ENCODE peak calls at places on chromosomes 1 and 21, in four cellular contexts. J is K562, O is GM12878, C is HepG2. G is an unnamed sample.

GRCh38 chr21:45590246-45590725 is 48.0 kb upstream of the SLC19A1 start:
- DNase-seq in J (peak; percentile 76), O (no peak), C (no peak), G (peak; percentile 76)

GRCh38 chr1:44606701-44607281 is 67.5 kb downstream of the TMEM53 start:
- DNase-seq in J (peak; percentile 49), O (no peak), C (no peak), G (no peak)

GRCh38 chr1:6389971-6390370 is 3.6 kb downstream of the ACOT7 start:
- DNase-seq in J (no peak), O (no peak), C (no peak), G (no peak)

GRCh38 chr1:31617917-31618746 is 643 bp downstream of the HCRTR1 start:
- DNase-seq in J (peak; percentile 65), O (no peak), C (peak; percentile 19), G (peak; percentile 82)

GRCh38 chr1:20037877-20038276 is 32.1 kb upstream of the PLA2G5 start:
- DNase-seq in J (no peak), O (peak; percentile 24), C (no peak), G (peak; percentile 10)

GRCh38 chr1:154749078-154749760 is 120.9 kb downstream of the KCNN3 start:
- DNase-seq in J (peak; percentile 38), O (peak; percentile 28), C (no peak), G (no peak)

GRCh38 chr1:33814166-33814565 is 49.7 kb upstream of the HMGB4 start:
- DNase-seq in J (no peak), O (no peak), C (no peak), G (no peak)

GRCh38 chr1:19735419-19736127 is 64.1 kb downstream of the TMCO4 start:
- DNase-seq in J (no peak), O (no peak), C (no peak), G (no peak)

GRCh38 chr1:18299441-18300338 is 181.0 kb upstream of the KLHDC7A start:
- DNase-seq in J (peak; percentile 47), O (no peak), C (peak; percentile 13), G (peak; percentile 52)

GRCh38 chr1:193110246-193110645 is 5.0 kb upstream of the GLRX2 start:
- DNase-seq in J (no peak), O (no peak), C (no peak), G (no peak)

GRCh38 chr1:215022723-215023122 is 59.8 kb upstream of the KCNK2 start:
- DNase-seq in J (no peak), O (no peak), C (no peak), G (no peak)

GRCh38 chr21:35275776-35276175 is 226.7 kb upstream of the RUNX1 start:
- DNase-seq in J (no peak), O (no peak), C (no peak), G (no peak)

GRCh38 chr1:89957063-89957462 is 37.8 kb upstream of the ZNF326 start:
- DNase-seq in J (peak; percentile 36), O (no peak), C (peak; percentile 39), G (no peak)

GRCh38 chr1:199983531-199983930 is 44.0 kb upstream of the NR5A2 start:
- DNase-seq in J (no peak), O (no peak), C (no peak), G (no peak)

GRCh38 chr21:24418671-24419070 is 1188.6 kb downstream of the MRPL39 start:
- DNase-seq in J (no peak), O (no peak), C (no peak), G (no peak)

GRCh38 chr1:209516771-209517471 is 66.6 kb upstream of the CAMK1G start:
- DNase-seq in J (peak; percentile 7), O (no peak), C (no peak), G (peak; percentile 48)

GRCh38 chr1:183230403-183230802 is 44.3 kb downstream of the LAMC2 start:
- DNase-seq in J (no peak), O (no peak), C (no peak), G (no peak)

GRCh38 chr1:2875677-2876531 is 74.4 kb upstream of the TTC34 start:
- DNase-seq in J (peak; percentile 20), O (no peak), C (no peak), G (peak; percentile 45)

GRCh38 chr1:170765712-170766330 is 101.9 kb downstream of the PRRX1 start:
- DNase-seq in J (no peak), O (no peak), C (no peak), G (no peak)

GRCh38 chr1:2326524-2326923 is 64.8 kb downstream of the MORN1 start:
- DNase-seq in J (no peak), O (no peak), C (no peak), G (no peak)

GRCh38 chr1:51331206-51332100 is 1.1 kb upstream of the TTC39A start:
- DNase-seq in J (peak; percentile 92), O (peak; percentile 13), C (peak; percentile 62), G (no peak)

GRCh38 chr1:185646202-185646683 is 87.9 kb upstream of the HMCN1 start:
- DNase-seq in J (no peak), O (no peak), C (peak; percentile 99), G (no peak)

GRCh38 chr1:170194451-170194850 is 48.7 kb downstream of the NTMT2 start:
- DNase-seq in J (no peak), O (no peak), C (no peak), G (no peak)

GRCh38 chr1:225529726-225530125 is 101.9 kb upstream of the LBR start:
- DNase-seq in J (no peak), O (no peak), C (no peak), G (no peak)

GRCh38 chr1:68421350-68421749 is 28.4 kb downstream of the RPE65 start:
- DNase-seq in J (no peak), O (no peak), C (no peak), G (no peak)

GRCh38 chr1:210292276-210292851 is 36.3 kb upstream of the HHAT start:
- DNase-seq in J (peak; percentile 4), O (no peak), C (no peak), G (peak; percentile 84)

GRCh38 chr1:100448371-100448770 is 89.6 kb upstream of the GPR88 start:
- DNase-seq in J (no peak), O (no peak), C (no peak), G (no peak)

GRCh38 chr1:44048816-44049215 is 17.6 kb upstream of the SLC6A9 start:
- DNase-seq in J (no peak), O (no peak), C (no peak), G (no peak)

DNA sequence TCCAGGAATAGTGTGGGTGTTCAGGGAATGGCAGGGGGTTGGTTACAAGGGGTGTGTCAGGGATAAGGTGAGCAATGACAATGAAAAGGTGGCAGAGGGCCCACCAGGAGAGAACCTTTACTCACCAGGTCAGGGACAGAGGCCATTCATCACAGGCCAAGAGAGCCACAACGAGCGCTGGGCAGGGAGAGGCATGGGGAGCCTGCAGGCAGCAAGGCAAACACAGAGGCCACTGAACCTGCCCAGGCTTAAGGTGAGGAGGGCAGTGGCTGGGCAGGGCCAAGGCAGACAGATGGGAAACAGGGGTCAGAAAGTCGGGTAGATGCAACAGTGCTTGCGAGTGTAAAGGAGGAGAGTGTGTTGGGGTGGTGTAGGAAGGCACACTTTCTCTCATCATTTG is 28.3 kb upstream of the MYBPHL start:
- DNase-seq in J (no peak), O (no peak), C (no peak), G (no peak)
- TF ChIP-seq CBFB in J (no peak), O (no peak), C (no peak), G (no peak)

GRCh38 chr1:45722809-45723208 is 27.6 kb downstream of the IPP start:
- DNase-seq in J (no peak), O (no peak), C (no peak), G (no peak)

GRCh38 chr1:45716700-45717099 is 28.7 kb downstream of the TMEM69 start:
- DNase-seq in J (no peak), O (no peak), C (no peak), G (no peak)

GRCh38 chr1:45723248-45723930 is 27.1 kb downstream of the IPP start:
- DNase-seq in J (peak; percentile 60), O (no peak), C (no peak), G (no peak)

GRCh38 chr1:45718289-45718688 is 30.3 kb downstream of the TMEM69 start:
- DNase-seq in J (no peak), O (no peak), C (no peak), G (peak; percentile 19)

DNA sequence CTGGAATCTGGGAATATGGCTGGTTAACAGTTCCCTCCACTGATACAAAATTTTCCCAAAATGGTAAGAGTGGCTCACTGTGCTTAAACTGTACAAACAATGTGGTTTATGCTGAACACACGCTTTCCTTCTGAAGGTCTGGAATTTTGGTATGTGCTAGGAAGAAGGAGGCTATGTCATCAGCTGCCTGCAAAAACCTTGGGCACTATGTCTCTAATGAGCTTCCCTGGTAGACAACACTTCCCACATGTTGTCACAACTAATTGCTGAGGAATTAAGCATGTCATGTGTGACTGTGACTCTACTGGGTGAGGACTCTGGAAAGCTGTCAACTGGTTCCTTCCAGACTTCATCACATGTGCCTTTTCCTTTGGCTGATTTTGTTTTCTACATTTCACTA is 29.2 kb downstream of the IPP start:
- DNase-seq in J (no peak), O (no peak), C (no peak), G (no peak)
- TF ChIP-seq CBFB in J (no peak), O (no peak), C (no peak), G (no peak)

DNA sequence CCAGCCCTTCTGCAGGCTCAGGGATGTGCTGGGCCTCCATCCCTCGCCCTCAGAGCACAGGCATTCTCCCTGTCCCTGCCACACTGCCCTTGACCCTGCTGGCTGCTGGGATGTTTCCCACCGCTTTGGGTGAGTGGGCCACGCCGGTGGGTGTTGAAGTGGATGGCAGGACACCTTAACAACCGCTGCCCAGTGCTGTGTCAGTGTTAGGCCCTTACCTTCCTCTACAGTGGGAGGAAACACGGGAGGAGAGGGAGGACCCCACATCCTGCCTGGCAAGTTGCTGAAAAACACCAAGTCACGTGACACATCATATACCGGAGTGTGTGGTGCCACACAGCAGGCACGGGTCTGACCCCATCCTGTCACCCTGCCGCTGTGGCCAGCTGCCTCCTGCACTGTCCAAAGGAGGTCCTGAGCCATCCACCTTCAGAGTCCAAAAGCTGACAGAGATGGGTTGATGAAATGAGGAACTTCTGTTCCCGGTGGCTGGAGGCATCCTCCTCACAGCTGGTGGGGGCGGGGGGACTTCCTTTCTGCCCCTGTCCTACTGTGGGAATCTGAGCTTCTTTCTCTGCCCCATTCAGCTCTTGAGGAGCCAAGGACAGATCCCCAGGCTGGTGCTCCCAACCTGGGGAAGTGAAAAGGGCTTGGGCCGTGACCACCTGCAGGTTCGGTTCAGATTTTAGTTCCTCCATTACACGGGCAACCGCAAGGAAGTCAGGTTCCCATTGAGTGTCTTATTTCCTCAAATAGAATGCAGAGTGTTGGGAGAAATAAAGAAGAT is 3.2 kb upstream of the THEMIS2 start:
- DNase-seq in J (peak; percentile 57), O (peak; percentile 74), C (no peak), G (no peak)
- TF ChIP-seq CBFB in J (no peak), O (no peak), C (no peak), G (no peak)

DNA sequence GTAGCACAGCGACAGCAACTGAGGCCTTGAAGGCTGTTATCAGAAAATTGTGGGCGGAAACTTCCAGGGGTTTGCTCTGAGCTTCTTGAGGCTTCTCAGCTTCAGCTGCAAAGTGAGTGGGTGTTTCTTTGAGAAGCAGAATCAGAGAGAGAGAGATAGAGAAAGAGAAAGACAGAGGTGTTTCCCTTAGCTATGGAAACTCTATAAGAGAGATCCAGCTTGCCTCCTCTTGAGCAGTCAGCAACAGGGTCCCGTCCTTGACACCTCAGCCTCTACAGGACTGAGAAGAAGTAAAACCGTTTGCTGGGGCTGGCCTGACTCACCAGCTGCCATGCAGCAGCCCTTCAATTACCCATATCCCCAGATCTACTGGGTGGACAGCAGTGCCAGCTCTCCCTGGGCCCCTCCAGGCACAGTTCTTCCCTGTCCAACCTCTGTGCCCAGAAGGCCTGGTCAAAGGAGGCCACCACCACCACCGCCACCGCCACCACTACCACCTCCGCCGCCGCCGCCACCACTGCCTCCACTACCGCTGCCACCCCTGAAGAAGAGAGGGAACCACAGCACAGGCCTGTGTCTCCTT is at the start of gene FASLG:
- DNase-seq in J (peak; percentile 55), O (no peak), C (no peak), G (no peak)
- TF ChIP-seq CBFB in J (no peak), O (no peak), C (no peak), G (no peak)

GRCh38 chr21:32325706-32326105 is 27.1 kb downstream of the MRAP start:
- DNase-seq in J (no peak), O (no peak), C (no peak), G (no peak)
- TF ChIP-seq CBFB in J (no peak), O (no peak), C (no peak), G (no peak)

G was measured in WTC11.